ENCODE peak calls at places on chromosome 16, in eight cellular contexts. U is cardiac septum; Q is stimulated activated CD4-positive, alpha-beta T cell treated with anti-CD3 and anti-CD28 coated beads, Interleukin-4, amount 100 ng/mL, for 4 hours; N is OCI-LY7; R is activated CD8-positive, alpha-beta memory T cell treated with anti-CD3 and anti-CD28 coated beads, Interleukin-2, amount 50 U/mL, for 4 hours; F is T follicular helper cell; T is SK-N-MC; L is brain microvascular endothelial cell. Z is an unnamed sample.

GRCh38 chr16:11429113-11429512 is 83.9 kb downstream of the RMI2 start:
- DNase-seq in U (no peak), Q (no peak), N (no peak), R (no peak), F (no peak), T (no peak), L (no peak), Z (no peak)

GRCh38 chr16:70772493-70772892 is 28.5 kb downstream of the VAC14 start:
- DNase-seq in U (no peak), Q (no peak), N (no peak), R (no peak), F (no peak), T (no peak), L (peak), Z (no peak)

GRCh38 chr16:72357860-72358259 is 185.9 kb upstream of the PMFBP1 start:
- DNase-seq in U (no peak), Q (no peak), N (no peak), R (no peak), F (no peak), T (no peak), L (no peak), Z (no peak)

GRCh38 chr16:30668393-30668792 is 10.2 kb downstream of the FBRS start:
- DNase-seq in U (no peak), Q (no peak), N (no peak), R (no peak), F (no peak), T (no peak), L (no peak), Z (no peak)

GRCh38 chr16:667113-667779 is 686 bp upstream of the RHOT2 start:
- DNase-seq in U (no peak), Q (no peak), N (no peak), R (no peak), F (no peak), T (no peak), L (no peak), Z (no peak)

GRCh38 chr16:30870904-30871303 is 23.0 kb downstream of the BCL7C start:
- DNase-seq in U (no peak), Q (no peak), N (no peak), R (no peak), F (no peak), T (no peak), L (no peak), Z (no peak)

GRCh38 chr16:57801098-57801855 is 1.0 kb downstream of the KIFC3 start:
- DNase-seq in U (no peak), Q (no peak), N (no peak), R (no peak), F (no peak), T (no peak), L (peak), Z (no peak)

GRCh38 chr16:82609140-82609539 is 17.6 kb upstream of the CDH13 start:
- DNase-seq in U (peak), Q (no peak), N (no peak), R (no peak), F (no peak), T (no peak), L (no peak), Z (no peak)

GRCh38 chr16:11032922-11033291 is 88.5 kb downstream of the CLEC16A start:
- DNase-seq in U (no peak), Q (no peak), N (no peak), R (no peak), F (no peak), T (no peak), L (no peak), Z (no peak)

GRCh38 chr16:31421587-31421986 is 6.6 kb downstream of the COX6A2 start:
- DNase-seq in U (no peak), Q (no peak), N (no peak), R (peak), F (no peak), T (no peak), L (no peak), Z (no peak)

GRCh38 chr16:23339781-23340180 is 37.7 kb downstream of the SCNN1B start:
- DNase-seq in U (no peak), Q (no peak), N (no peak), R (no peak), F (no peak), T (no peak), L (no peak), Z (no peak)

GRCh38 chr16:53817117-53817516 is 113.2 kb downstream of the FTO start:
- DNase-seq in U (no peak), Q (no peak), N (no peak), R (no peak), F (no peak), T (no peak), L (peak), Z (no peak)

GRCh38 chr16:60413969-60414368 is 1622.3 kb downstream of the CDH8 start:
- DNase-seq in U (no peak), Q (no peak), N (no peak), R (no peak), F (no peak), T (no peak), L (no peak), Z (no peak)

GRCh38 chr16:23414731-23415130 is 38.3 kb downstream of the COG7 start:
- DNase-seq in U (no peak), Q (no peak), N (no peak), R (no peak), F (no peak), T (no peak), L (no peak), Z (no peak)

GRCh38 chr16:89052824-89053724 is 40.6 kb upstream of the ACSF3 start:
- DNase-seq in U (no peak), Q (no peak), N (no peak), R (no peak), F (no peak), T (no peak), L (no peak), Z (no peak)

GRCh38 chr16:31467151-31467550 is 4.8 kb upstream of the TGFB1I1 start:
- DNase-seq in U (no peak), Q (no peak), N (peak), R (no peak), F (no peak), T (no peak), L (peak), Z (no peak)

GRCh38 chr16:4425378-4426020 is at the start of gene DNAJA3:
- DNase-seq in U (peak), Q (peak), N (peak), R (peak), F (peak), T (peak), L (peak), Z (peak)

GRCh38 chr16:85936761-85937343 is 37.9 kb downstream of the IRF8 start:
- DNase-seq in U (no peak), Q (no peak), N (no peak), R (no peak), F (no peak), T (no peak), L (no peak), Z (no peak)

GRCh38 chr16:1221628-1222552 is 3.2 kb downstream of the TPSG1 start:
- DNase-seq in U (no peak), Q (no peak), N (no peak), R (no peak), F (no peak), T (no peak), L (no peak), Z (no peak)

Z was measured in hypothalamus.